ENCODE peak calls at places on chromosomes 7 and 10, in four cellular contexts. L is adipocyte; D is stimulated activated CD4-positive, alpha-beta T cell treated with anti-CD3 and anti-CD28 coated beads, Interleukin-4, amount 100 ng/mL, for 1 hour; B is CD8-positive, alpha-beta memory T cell. K is an unnamed sample.

GRCh38 chr10:63462442-63462841 is 3.3 kb downstream of the JMJD1C start:
- DNase-seq in L (no peak), B (no peak), D (no peak), K (no peak)

GRCh38 chr7:151342102-151342646 is 562 bp downstream of the NUB1 start:
- DNase-seq in L (peak; percentile 49), D (no peak), B (no peak), K (no peak)

GRCh38 chr7:114703677-114704076 is 218.2 kb upstream of the MDFIC start:
- DNase-seq in D (no peak), L (peak; percentile 23), B (no peak), K (no peak)

GRCh38 chr10:69344591-69345244 is 66.4 kb downstream of the HK1 start:
- DNase-seq in B (no peak), D (no peak), L (no peak), K (no peak)

GRCh38 chr10:23469596-23470237 is 30.8 kb downstream of the OTUD1 start:
- DNase-seq in B (no peak), D (no peak), L (no peak), K (no peak)

GRCh38 chr10:71571460-71572175 is 148.0 kb downstream of the C10orf105 start:
- DNase-seq in D (no peak), L (no peak), B (no peak), K (peak; percentile 19)

GRCh38 chr7:64874114-64874513 is 29.0 kb upstream of the ZNF273 start:
- DNase-seq in L (no peak), D (no peak), B (no peak), K (no peak)

GRCh38 chr7:54615545-54615944 is 73.4 kb downstream of the VSTM2A start:
- DNase-seq in L (no peak), D (no peak), B (no peak), K (no peak)

K was measured in psoas muscle.